ENCODE peak calls at places on chromosomes 11 and 22, in six cellular contexts. One of them, this sample, is unnamed. For H3K4me1, the result is how much of the 10 kb centered on the place peaks cover.

GRCh38 chr11:128235958-128236357 is 351.4 kb downstream of the ETS1 start:
- DNase-seq in right lobe of liver: no peak
- DNase-seq in Peyer's patch: no peak
- DNase-seq in stomach: no peak
- DNase-seq in endodermal cell: no peak
- DNase-seq in IMR-90: no peak
- DNase-seq in this sample: no peak

GRCh38 chr11:75281469-75282095 is 41.0 kb downstream of the TPBGL start:
- DNase-seq in stomach: no peak
- DNase-seq in right lobe of liver: no peak
- DNase-seq in Peyer's patch: peak
- DNase-seq in endodermal cell: no peak
- DNase-seq in IMR-90: no peak
- DNase-seq in this sample: no peak

GRCh38 chr11:75166791-75167190 is 15.9 kb downstream of the SLCO2B1 start:
- DNase-seq in endodermal cell: no peak
- DNase-seq in Peyer's patch: peak
- DNase-seq in right lobe of liver: no peak
- DNase-seq in stomach: no peak
- DNase-seq in IMR-90: no peak
- DNase-seq in this sample: no peak

GRCh38 chr11:79236541-79236971 is 204.3 kb downstream of the TENM4 start:
- DNase-seq in right lobe of liver: no peak
- DNase-seq in Peyer's patch: no peak
- DNase-seq in endodermal cell: no peak
- DNase-seq in stomach: no peak
- DNase-seq in IMR-90: peak
- DNase-seq in this sample: no peak

GRCh38 chr11:23192256-23192655 is 332.0 kb upstream of the CCDC179 start:
- DNase-seq in right lobe of liver: no peak
- DNase-seq in IMR-90: peak
- DNase-seq in endodermal cell: no peak
- DNase-seq in stomach: no peak
- DNase-seq in Peyer's patch: no peak
- DNase-seq in this sample: no peak

GRCh38 chr11:21552910-21553309 is 640.0 kb upstream of the ANO5 start:
- DNase-seq in Peyer's patch: no peak
- DNase-seq in right lobe of liver: no peak
- DNase-seq in stomach: no peak
- DNase-seq in IMR-90: no peak
- DNase-seq in endodermal cell: no peak
- DNase-seq in this sample: no peak

GRCh38 chr11:92948116-92948515 is 21.3 kb upstream of the MTNR1B start:
- DNase-seq in IMR-90: no peak
- DNase-seq in right lobe of liver: no peak
- DNase-seq in stomach: peak
- DNase-seq in Peyer's patch: no peak
- DNase-seq in endodermal cell: no peak
- DNase-seq in this sample: no peak

GRCh38 chr22:45587638-45588481 is 83.8 kb upstream of the ATXN10 start:
- DNase-seq in IMR-90: peak
- DNase-seq in stomach: no peak
- DNase-seq in endodermal cell: no peak
- DNase-seq in Peyer's patch: no peak
- DNase-seq in right lobe of liver: no peak
- DNase-seq in this sample: no peak

GRCh38 chr11:59144579-59145345 is 2.1 kb downstream of the FAM111A start:
- DNase-seq in IMR-90: peak
- DNase-seq in right lobe of liver: peak
- DNase-seq in endodermal cell: peak
- DNase-seq in stomach: peak
- DNase-seq in Peyer's patch: peak
- DNase-seq in this sample: peak

GRCh38 chr11:74650498-74650897 is 58.1 kb downstream of the POLD3 start:
- DNase-seq in IMR-90: peak
- DNase-seq in stomach: no peak
- DNase-seq in Peyer's patch: no peak
- DNase-seq in right lobe of liver: no peak
- DNase-seq in endodermal cell: no peak
- DNase-seq in this sample: no peak

GRCh38 chr11:61691378-61692156 is 11.4 kb downstream of the DAGLA start:
- DNase-seq in Peyer's patch: peak
- DNase-seq in endodermal cell: peak
- DNase-seq in stomach: no peak
- DNase-seq in right lobe of liver: no peak
- DNase-seq in IMR-90: no peak
- DNase-seq in this sample: no peak

GRCh38 chr11:77109236-77110019 is 6.8 kb downstream of the OMP start:
- DNase-seq in endodermal cell: no peak
- DNase-seq in IMR-90: peak
- DNase-seq in Peyer's patch: no peak
- DNase-seq in stomach: no peak
- DNase-seq in right lobe of liver: no peak
- DNase-seq in this sample: no peak

GRCh38 chr11:112623057-112623456 is 338.2 kb upstream of the NCAM1 start:
- DNase-seq in Peyer's patch: no peak
- DNase-seq in stomach: no peak
- DNase-seq in endodermal cell: no peak
- DNase-seq in IMR-90: no peak
- DNase-seq in right lobe of liver: no peak
- DNase-seq in this sample: no peak

GRCh38 chr22:24043957-24044356 is 32.9 kb downstream of the CABIN1 start:
- DNase-seq in stomach: peak
- DNase-seq in Peyer's patch: no peak
- DNase-seq in IMR-90: no peak
- DNase-seq in endodermal cell: no peak
- DNase-seq in right lobe of liver: no peak
- DNase-seq in this sample: no peak

GRCh38 chr22:39534092-39534506 is 1.6 kb upstream of the RPS19BP1 start:
- DNase-seq in IMR-90: no peak
- DNase-seq in endodermal cell: peak
- DNase-seq in Peyer's patch: no peak
- DNase-seq in stomach: no peak
- DNase-seq in right lobe of liver: no peak
- DNase-seq in this sample: no peak

GRCh38 chr11:117828641-117829368 is 4.3 kb upstream of the FXYD2 start:
- DNase-seq in IMR-90: peak
- DNase-seq in stomach: peak
- DNase-seq in endodermal cell: peak
- DNase-seq in right lobe of liver: no peak
- DNase-seq in Peyer's patch: peak
- DNase-seq in this sample: no peak

GRCh38 chr11:118690553-118691304 is 11.3 kb upstream of the TREH start:
- DNase-seq in endodermal cell: no peak
- DNase-seq in stomach: no peak
- DNase-seq in right lobe of liver: no peak
- DNase-seq in Peyer's patch: no peak
- DNase-seq in IMR-90: no peak
- DNase-seq in this sample: no peak

GRCh38 chr11:102914238-102915043 is 39.7 kb upstream of the MMP12 start:
- DNase-seq in IMR-90: peak
- DNase-seq in right lobe of liver: no peak
- DNase-seq in stomach: no peak
- DNase-seq in endodermal cell: peak
- DNase-seq in Peyer's patch: no peak
- DNase-seq in this sample: no peak

GRCh38 chr11:17386331-17387084 is 2.0 kb downstream of the KCNJ11 start:
- DNase-seq in endodermal cell: peak
- DNase-seq in Peyer's patch: peak
- DNase-seq in stomach: peak
- DNase-seq in IMR-90: peak
- DNase-seq in right lobe of liver: peak
- DNase-seq in this sample: no peak

GRCh38 chr11:116590844-116591575 is 181.8 kb downstream of the BUD13 start:
- DNase-seq in stomach: no peak
- DNase-seq in Peyer's patch: no peak
- DNase-seq in endodermal cell: no peak
- DNase-seq in right lobe of liver: no peak
- DNase-seq in IMR-90: no peak
- DNase-seq in this sample: no peak

GRCh38 chr11:65611758-65612603 is 2.0 kb downstream of the MAP3K11 start:
- DNase-seq in endodermal cell: no peak
- DNase-seq in Peyer's patch: no peak
- DNase-seq in right lobe of liver: no peak
- DNase-seq in stomach: no peak
- DNase-seq in IMR-90: peak
- DNase-seq in this sample: no peak

GRCh38 chr11:112790286-112790685 is 170.9 kb upstream of the NCAM1 start:
- DNase-seq in right lobe of liver: no peak
- DNase-seq in Peyer's patch: no peak
- DNase-seq in IMR-90: no peak
- DNase-seq in endodermal cell: no peak
- DNase-seq in stomach: no peak
- DNase-seq in this sample: no peak

GRCh38 chr11:68461284-68461861 is 821 bp downstream of the PPP6R3 start:
- DNase-seq in stomach: no peak
- DNase-seq in endodermal cell: peak
- DNase-seq in Peyer's patch: no peak
- DNase-seq in IMR-90: peak
- DNase-seq in right lobe of liver: no peak
- DNase-seq in this sample: no peak

GRCh38 chr11:76074178-76075112 is 131.9 kb downstream of the WNT11 start:
- DNase-seq in Peyer's patch: no peak
- DNase-seq in IMR-90: peak
- DNase-seq in stomach: no peak
- DNase-seq in endodermal cell: no peak
- DNase-seq in right lobe of liver: no peak
- DNase-seq in this sample: no peak

DNA sequence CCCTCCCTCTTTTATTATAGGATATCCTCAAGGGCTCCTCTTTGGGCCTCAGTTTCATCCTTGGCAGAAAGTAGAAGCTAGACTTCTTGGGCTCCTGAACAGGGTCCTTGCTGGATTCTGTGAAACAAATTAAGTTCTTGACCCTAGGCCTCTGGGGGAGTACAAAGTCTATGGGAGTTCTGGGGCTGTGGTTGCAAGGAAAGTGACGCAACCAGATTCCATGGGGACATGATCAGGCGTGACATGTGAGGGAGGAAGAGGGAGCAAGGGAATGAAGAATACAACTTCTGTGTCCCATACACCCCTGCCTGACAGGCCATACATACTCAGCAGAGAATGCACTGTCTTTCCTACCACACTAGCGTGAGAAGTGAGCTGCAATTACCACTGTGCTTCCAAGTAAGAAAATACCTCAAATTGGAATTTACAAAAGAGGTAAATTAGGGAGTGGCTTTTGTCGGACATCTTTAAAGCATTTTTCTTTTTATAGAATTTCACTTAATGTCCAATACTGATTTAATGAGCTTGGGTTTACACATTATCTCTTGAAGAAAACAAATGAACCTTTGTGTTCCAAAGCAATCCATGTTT is 38.7 kb downstream of the LIMK2 start:
- DNase-seq in right lobe of liver: no peak
- DNase-seq in endodermal cell: no peak
- DNase-seq in IMR-90: no peak
- DNase-seq in Peyer's patch: no peak
- DNase-seq in stomach: no peak
- DNase-seq in this sample: no peak
- H3K4me1 ChIP-seq in right lobe of liver: under half
- H3K4me1 ChIP-seq in endodermal cell: under half
- H3K4me1 ChIP-seq in IMR-90: under half
- H3K4me1 ChIP-seq in Peyer's patch: under half
- H3K4me1 ChIP-seq in stomach: half or more
- H3K4me1 ChIP-seq in this sample: half or more

DNA sequence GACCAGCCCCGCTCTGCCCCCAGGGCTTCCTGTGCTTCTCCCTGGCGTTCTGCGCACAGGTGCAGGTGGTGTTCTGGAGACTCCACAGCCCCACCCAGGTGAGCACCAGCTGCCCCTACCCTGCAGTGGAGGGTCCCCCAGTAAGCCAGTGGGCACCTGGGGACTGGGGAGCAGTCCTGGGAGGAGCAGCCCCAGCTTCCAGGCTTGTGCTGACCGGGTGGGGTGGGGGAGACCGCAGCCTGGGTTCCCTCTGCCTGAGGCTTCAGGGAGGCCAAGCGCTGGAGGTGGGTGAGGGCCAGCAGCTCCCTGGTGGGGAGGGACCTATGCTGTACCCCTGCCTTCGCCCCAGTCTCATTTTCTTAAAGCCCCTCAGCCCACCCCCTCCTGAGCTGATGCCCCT is 6.9 kb downstream of the TSPAN32 start:
- DNase-seq in Peyer's patch: no peak
- DNase-seq in IMR-90: no peak
- DNase-seq in endodermal cell: no peak
- DNase-seq in right lobe of liver: no peak
- DNase-seq in stomach: no peak
- DNase-seq in this sample: no peak
- TF ChIP-seq CTCF in Peyer's patch: no peak
- TF ChIP-seq CTCF in IMR-90: no peak
- TF ChIP-seq CTCF in endodermal cell: no peak
- TF ChIP-seq CTCF in right lobe of liver: no peak
- TF ChIP-seq CTCF in stomach: no peak
- TF ChIP-seq CTCF in this sample: no peak

DNA sequence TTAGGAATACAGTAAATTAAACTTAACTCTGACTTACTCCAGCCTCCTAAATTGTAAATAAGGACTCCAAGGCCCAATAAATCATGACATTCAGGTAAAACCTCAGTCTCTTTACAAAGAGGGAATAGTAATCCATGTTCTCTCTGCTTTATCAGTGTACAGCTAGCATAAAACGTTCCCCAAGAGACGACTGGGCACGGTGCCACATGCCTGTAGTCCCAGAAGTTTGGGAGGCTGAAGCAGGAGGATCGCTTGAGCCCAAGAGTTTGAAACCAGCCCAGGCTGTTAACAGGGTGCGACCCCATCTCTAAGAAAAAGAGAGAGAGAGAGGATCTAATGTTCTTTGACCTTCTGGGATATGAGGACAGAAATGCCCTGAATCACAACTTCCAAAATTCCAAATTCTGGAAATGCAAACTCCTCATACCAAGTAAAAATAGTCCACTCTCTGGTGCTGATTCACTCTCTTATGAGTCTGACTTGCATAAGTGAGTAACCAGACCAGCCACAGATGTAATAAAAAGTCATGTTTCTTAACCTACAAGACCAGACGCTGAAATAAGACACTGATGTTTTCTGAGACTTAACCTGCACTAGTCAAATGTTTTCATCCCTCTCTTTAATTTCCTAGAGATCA is 25.5 kb downstream of the NNMT start:
- DNase-seq in IMR-90: peak
- DNase-seq in right lobe of liver: no peak
- DNase-seq in endodermal cell: no peak
- DNase-seq in stomach: no peak
- DNase-seq in Peyer's patch: no peak
- DNase-seq in this sample: no peak
- H3K27ac ChIP-seq in IMR-90: peak
- H3K27ac ChIP-seq in right lobe of liver: no peak
- H3K27ac ChIP-seq in endodermal cell: no peak
- H3K27ac ChIP-seq in stomach: no peak
- H3K27ac ChIP-seq in Peyer's patch: no peak
- H3K27ac ChIP-seq in this sample: peak

GRCh38 chr22:37229012-37229804 is 14.9 kb downstream of the RAC2 start:
- DNase-seq in IMR-90: peak
- DNase-seq in Peyer's patch: no peak
- DNase-seq in right lobe of liver: no peak
- DNase-seq in stomach: no peak
- DNase-seq in endodermal cell: no peak
- DNase-seq in this sample: no peak
- H3K4me1 ChIP-seq in IMR-90: under half
- H3K4me1 ChIP-seq in Peyer's patch: under half
- H3K4me1 ChIP-seq in right lobe of liver: under half
- H3K4me1 ChIP-seq in stomach: under half
- H3K4me1 ChIP-seq in endodermal cell: under half
- H3K4me1 ChIP-seq in this sample: under half

GRCh38 chr22:35024364-35024692 is 41.6 kb upstream of the ISX start:
- DNase-seq in endodermal cell: no peak
- DNase-seq in Peyer's patch: no peak
- DNase-seq in IMR-90: no peak
- DNase-seq in right lobe of liver: no peak
- DNase-seq in stomach: no peak
- DNase-seq in this sample: no peak
- TF ChIP-seq CTCF in endodermal cell: no peak
- TF ChIP-seq CTCF in Peyer's patch: no peak
- TF ChIP-seq CTCF in IMR-90: no peak
- TF ChIP-seq CTCF in right lobe of liver: no peak
- TF ChIP-seq CTCF in stomach: no peak
- TF ChIP-seq CTCF in this sample: peak

This sample was measured in tibial nerve.